ENCODE peak calls at places on chromosome 9, in six cellular contexts. One of them, this sample, is unnamed.

GRCh38 chr9:127698386-127698785 is 8.4 kb upstream of the CFAP157 start:
- DNase-seq in AG08395: no peak
- DNase-seq in AG10803: no peak
- DNase-seq in cardiac fibroblast: no peak
- DNase-seq in NB4: no peak
- DNase-seq in activated naive CD4-positive, alpha-beta T cell treated with anti-CD3 and anti-CD28 coated beads for 36 hours: no peak
- DNase-seq in this sample: no peak

GRCh38 chr9:99593621-99594020 is 228.1 kb upstream of the NR4A3 start:
- DNase-seq in AG08395: no peak
- DNase-seq in AG10803: no peak
- DNase-seq in cardiac fibroblast: no peak
- DNase-seq in NB4: no peak
- DNase-seq in activated naive CD4-positive, alpha-beta T cell treated with anti-CD3 and anti-CD28 coated beads for 36 hours: no peak
- DNase-seq in this sample: peak; percentile 10

GRCh38 chr9:1050125-1050895 is at the start of gene DMRT2:
- DNase-seq in AG08395: peak; percentile 93
- DNase-seq in AG10803: peak; percentile 72
- DNase-seq in cardiac fibroblast: peak; percentile 32
- DNase-seq in NB4: peak; percentile 98
- DNase-seq in activated naive CD4-positive, alpha-beta T cell treated with anti-CD3 and anti-CD28 coated beads for 36 hours: peak; percentile 60
- DNase-seq in this sample: peak; percentile 45

GRCh38 chr9:125631391-125632085 is 75.5 kb downstream of the MAPKAP1 start:
- DNase-seq in AG08395: peak; percentile 77
- DNase-seq in AG10803: peak; percentile 64
- DNase-seq in cardiac fibroblast: peak; percentile 74
- DNase-seq in NB4: peak; percentile 55
- DNase-seq in activated naive CD4-positive, alpha-beta T cell treated with anti-CD3 and anti-CD28 coated beads for 36 hours: peak; percentile 54
- DNase-seq in this sample: peak; percentile 53

GRCh38 chr9:110602281-110602680 is 22.7 kb upstream of the SVEP1 start:
- DNase-seq in AG08395: peak; percentile 41
- DNase-seq in AG10803: peak; percentile 41
- DNase-seq in cardiac fibroblast: no peak
- DNase-seq in NB4: no peak
- DNase-seq in activated naive CD4-positive, alpha-beta T cell treated with anti-CD3 and anti-CD28 coated beads for 36 hours: no peak
- DNase-seq in this sample: no peak

GRCh38 chr9:108468364-108468763 is 387.4 kb downstream of the ACTL7B start:
- DNase-seq in AG08395: no peak
- DNase-seq in AG10803: no peak
- DNase-seq in cardiac fibroblast: peak; percentile 61
- DNase-seq in NB4: peak; percentile 53
- DNase-seq in activated naive CD4-positive, alpha-beta T cell treated with anti-CD3 and anti-CD28 coated beads for 36 hours: peak; percentile 53
- DNase-seq in this sample: peak; percentile 40

GRCh38 chr9:69542048-69542447 is 130.1 kb downstream of the APBA1 start:
- DNase-seq in AG08395: no peak
- DNase-seq in AG10803: no peak
- DNase-seq in cardiac fibroblast: no peak
- DNase-seq in NB4: no peak
- DNase-seq in activated naive CD4-positive, alpha-beta T cell treated with anti-CD3 and anti-CD28 coated beads for 36 hours: no peak
- DNase-seq in this sample: no peak

GRCh38 chr9:107778666-107779065 is 289.1 kb upstream of the KLF4 start:
- DNase-seq in AG08395: no peak
- DNase-seq in AG10803: no peak
- DNase-seq in cardiac fibroblast: no peak
- DNase-seq in NB4: no peak
- DNase-seq in activated naive CD4-positive, alpha-beta T cell treated with anti-CD3 and anti-CD28 coated beads for 36 hours: no peak
- DNase-seq in this sample: no peak

GRCh38 chr9:96051423-96051822 is 175.9 kb downstream of the ERCC6L2 start:
- DNase-seq in AG08395: no peak
- DNase-seq in AG10803: no peak
- DNase-seq in cardiac fibroblast: no peak
- DNase-seq in NB4: no peak
- DNase-seq in activated naive CD4-positive, alpha-beta T cell treated with anti-CD3 and anti-CD28 coated beads for 36 hours: no peak
- DNase-seq in this sample: no peak

GRCh38 chr9:117487555-117488175 is 72.8 kb upstream of the ASTN2 start:
- DNase-seq in AG08395: peak; percentile 70
- DNase-seq in AG10803: peak; percentile 51
- DNase-seq in cardiac fibroblast: peak; percentile 58
- DNase-seq in NB4: peak; percentile 72
- DNase-seq in activated naive CD4-positive, alpha-beta T cell treated with anti-CD3 and anti-CD28 coated beads for 36 hours: peak; percentile 35
- DNase-seq in this sample: no peak

GRCh38 chr9:95181226-95181818 is 136.2 kb downstream of the FANCC start:
- DNase-seq in AG08395: peak; percentile 37
- DNase-seq in AG10803: peak; percentile 22
- DNase-seq in cardiac fibroblast: peak; percentile 36
- DNase-seq in NB4: peak; percentile 9
- DNase-seq in activated naive CD4-positive, alpha-beta T cell treated with anti-CD3 and anti-CD28 coated beads for 36 hours: no peak
- DNase-seq in this sample: no peak

GRCh38 chr9:3828495-3828894 is 302.7 kb upstream of the RFX3 start:
- DNase-seq in AG08395: peak; percentile 64
- DNase-seq in AG10803: peak; percentile 80
- DNase-seq in cardiac fibroblast: peak; percentile 64
- DNase-seq in NB4: no peak
- DNase-seq in activated naive CD4-positive, alpha-beta T cell treated with anti-CD3 and anti-CD28 coated beads for 36 hours: no peak
- DNase-seq in this sample: peak; percentile 40

GRCh38 chr9:6833518-6834192 is 75.9 kb downstream of the KDM4C start:
- DNase-seq in AG08395: no peak
- DNase-seq in AG10803: peak; percentile 5
- DNase-seq in cardiac fibroblast: peak; percentile 90
- DNase-seq in NB4: peak; percentile 67
- DNase-seq in activated naive CD4-positive, alpha-beta T cell treated with anti-CD3 and anti-CD28 coated beads for 36 hours: no peak
- DNase-seq in this sample: no peak

GRCh38 chr9:137032893-137033292 is 1.0 kb upstream of the FUT7 start:
- DNase-seq in AG08395: no peak
- DNase-seq in AG10803: no peak
- DNase-seq in cardiac fibroblast: no peak
- DNase-seq in NB4: peak; percentile 64
- DNase-seq in activated naive CD4-positive, alpha-beta T cell treated with anti-CD3 and anti-CD28 coated beads for 36 hours: no peak
- DNase-seq in this sample: no peak

GRCh38 chr9:76415154-76415553 is 20.9 kb upstream of the RFK start:
- DNase-seq in AG08395: no peak
- DNase-seq in AG10803: no peak
- DNase-seq in cardiac fibroblast: peak; percentile 55
- DNase-seq in NB4: no peak
- DNase-seq in activated naive CD4-positive, alpha-beta T cell treated with anti-CD3 and anti-CD28 coated beads for 36 hours: no peak
- DNase-seq in this sample: no peak

GRCh38 chr9:136244116-136244775 is 1.4 kb downstream of the QSOX2 start:
- DNase-seq in AG08395: no peak
- DNase-seq in AG10803: no peak
- DNase-seq in cardiac fibroblast: no peak
- DNase-seq in NB4: peak; percentile 70
- DNase-seq in activated naive CD4-positive, alpha-beta T cell treated with anti-CD3 and anti-CD28 coated beads for 36 hours: peak; percentile 86
- DNase-seq in this sample: no peak

GRCh38 chr9:33310748-33311147 is 20.4 kb downstream of the NFX1 start:
- DNase-seq in AG08395: no peak
- DNase-seq in AG10803: no peak
- DNase-seq in cardiac fibroblast: no peak
- DNase-seq in NB4: no peak
- DNase-seq in activated naive CD4-positive, alpha-beta T cell treated with anti-CD3 and anti-CD28 coated beads for 36 hours: no peak
- DNase-seq in this sample: no peak

GRCh38 chr9:113998114-113998513 is 80.0 kb downstream of the AMBP start:
- DNase-seq in AG08395: no peak
- DNase-seq in AG10803: no peak
- DNase-seq in cardiac fibroblast: no peak
- DNase-seq in NB4: no peak
- DNase-seq in activated naive CD4-positive, alpha-beta T cell treated with anti-CD3 and anti-CD28 coated beads for 36 hours: no peak
- DNase-seq in this sample: no peak

GRCh38 chr9:71797266-71797665 is 29.0 kb upstream of the CEMIP2 start:
- DNase-seq in AG08395: no peak
- DNase-seq in AG10803: no peak
- DNase-seq in cardiac fibroblast: no peak
- DNase-seq in NB4: no peak
- DNase-seq in activated naive CD4-positive, alpha-beta T cell treated with anti-CD3 and anti-CD28 coated beads for 36 hours: no peak
- DNase-seq in this sample: no peak

GRCh38 chr9:22395585-22396205 is 50.9 kb upstream of the DMRTA1 start:
- DNase-seq in AG08395: no peak
- DNase-seq in AG10803: peak; percentile 11
- DNase-seq in cardiac fibroblast: peak; percentile 45
- DNase-seq in NB4: no peak
- DNase-seq in activated naive CD4-positive, alpha-beta T cell treated with anti-CD3 and anti-CD28 coated beads for 36 hours: no peak
- DNase-seq in this sample: no peak

GRCh38 chr9:123072407-123072995 is 39.0 kb downstream of the GPR21 start:
- DNase-seq in AG08395: no peak
- DNase-seq in AG10803: no peak
- DNase-seq in cardiac fibroblast: no peak
- DNase-seq in NB4: no peak
- DNase-seq in activated naive CD4-positive, alpha-beta T cell treated with anti-CD3 and anti-CD28 coated beads for 36 hours: no peak
- DNase-seq in this sample: no peak

GRCh38 chr9:111959468-111959941 is 62.9 kb downstream of the UGCG start:
- DNase-seq in AG08395: peak; percentile 94
- DNase-seq in AG10803: peak; percentile 98
- DNase-seq in cardiac fibroblast: peak; percentile 99
- DNase-seq in NB4: no peak
- DNase-seq in activated naive CD4-positive, alpha-beta T cell treated with anti-CD3 and anti-CD28 coated beads for 36 hours: no peak
- DNase-seq in this sample: peak; percentile 82

GRCh38 chr9:110282023-110282766 is 25.9 kb upstream of the TXN start:
- DNase-seq in AG08395: peak; percentile 20
- DNase-seq in AG10803: peak; percentile 21
- DNase-seq in cardiac fibroblast: no peak
- DNase-seq in NB4: peak; percentile 34
- DNase-seq in activated naive CD4-positive, alpha-beta T cell treated with anti-CD3 and anti-CD28 coated beads for 36 hours: no peak
- DNase-seq in this sample: peak; percentile 25

GRCh38 chr9:18250051-18250450 is 223.9 kb upstream of the ADAMTSL1 start:
- DNase-seq in AG08395: no peak
- DNase-seq in AG10803: no peak
- DNase-seq in cardiac fibroblast: no peak
- DNase-seq in NB4: no peak
- DNase-seq in activated naive CD4-positive, alpha-beta T cell treated with anti-CD3 and anti-CD28 coated beads for 36 hours: no peak
- DNase-seq in this sample: no peak

GRCh38 chr9:97980918-97981827 is 2.0 kb upstream of the ANP32B start:
- DNase-seq in AG08395: no peak
- DNase-seq in AG10803: peak; percentile 39
- DNase-seq in cardiac fibroblast: no peak
- DNase-seq in NB4: peak; percentile 19
- DNase-seq in activated naive CD4-positive, alpha-beta T cell treated with anti-CD3 and anti-CD28 coated beads for 36 hours: no peak
- DNase-seq in this sample: no peak

GRCh38 chr9:95078934-95079333 is 238.6 kb downstream of the FANCC start:
- DNase-seq in AG08395: no peak
- DNase-seq in AG10803: no peak
- DNase-seq in cardiac fibroblast: no peak
- DNase-seq in NB4: no peak
- DNase-seq in activated naive CD4-positive, alpha-beta T cell treated with anti-CD3 and anti-CD28 coated beads for 36 hours: no peak
- DNase-seq in this sample: no peak

GRCh38 chr9:23541976-23542375 is 284.1 kb downstream of the ELAVL2 start:
- DNase-seq in AG08395: no peak
- DNase-seq in AG10803: no peak
- DNase-seq in cardiac fibroblast: no peak
- DNase-seq in NB4: no peak
- DNase-seq in activated naive CD4-positive, alpha-beta T cell treated with anti-CD3 and anti-CD28 coated beads for 36 hours: no peak
- DNase-seq in this sample: no peak